ENCODE peak calls at places on chromosome 13, in ten cellular contexts. One of them, this sample, is unnamed.

GRCh38 chr13:59829690-59830089 is 334.0 kb downstream of the DIAPH3 start:
- DNase-seq in skeletal muscle cell: no peak
- DNase-seq in activated naive CD4-positive, alpha-beta T cell treated with anti-CD3 and anti-CD28 coated beads for 36 hours: no peak
- DNase-seq in left cardiac atrium: no peak
- DNase-seq in keratinocyte: no peak
- DNase-seq in activated CD4-positive, alpha-beta T cell treated with anti-CD3 and anti-CD28 coated beads, Interleukin-2, amount 50 U/mL, for 1 hour: no peak
- DNase-seq in progenitor cell of endocrine pancreas: no peak
- DNase-seq in WTC11: no peak
- DNase-seq in psoas muscle: no peak
- DNase-seq in stimulated activated CD8-positive, alpha-beta memory T cell treated with anti-CD3 and anti-CD28 coated beads, Interleukin-15, amount 100 ng/mL, for 48 hours: no peak
- DNase-seq in this sample: no peak

GRCh38 chr13:63307239-63307638 is 1891.6 kb upstream of the PCDH20 start:
- DNase-seq in activated CD4-positive, alpha-beta T cell treated with anti-CD3 and anti-CD28 coated beads, Interleukin-2, amount 50 U/mL, for 1 hour: no peak
- DNase-seq in psoas muscle: no peak
- DNase-seq in stimulated activated CD8-positive, alpha-beta memory T cell treated with anti-CD3 and anti-CD28 coated beads, Interleukin-15, amount 100 ng/mL, for 48 hours: no peak
- DNase-seq in left cardiac atrium: no peak
- DNase-seq in progenitor cell of endocrine pancreas: no peak
- DNase-seq in WTC11: no peak
- DNase-seq in skeletal muscle cell: no peak
- DNase-seq in keratinocyte: no peak
- DNase-seq in activated naive CD4-positive, alpha-beta T cell treated with anti-CD3 and anti-CD28 coated beads for 36 hours: no peak
- DNase-seq in this sample: no peak

GRCh38 chr13:64925284-64925683 is 2304.9 kb downstream of the PCDH9 start:
- DNase-seq in keratinocyte: no peak
- DNase-seq in activated CD4-positive, alpha-beta T cell treated with anti-CD3 and anti-CD28 coated beads, Interleukin-2, amount 50 U/mL, for 1 hour: no peak
- DNase-seq in WTC11: peak
- DNase-seq in stimulated activated CD8-positive, alpha-beta memory T cell treated with anti-CD3 and anti-CD28 coated beads, Interleukin-15, amount 100 ng/mL, for 48 hours: no peak
- DNase-seq in left cardiac atrium: no peak
- DNase-seq in psoas muscle: no peak
- DNase-seq in progenitor cell of endocrine pancreas: peak
- DNase-seq in activated naive CD4-positive, alpha-beta T cell treated with anti-CD3 and anti-CD28 coated beads for 36 hours: no peak
- DNase-seq in skeletal muscle cell: no peak
- DNase-seq in this sample: no peak

GRCh38 chr13:109631069-109631468 is 155.3 kb downstream of the IRS2 start:
- DNase-seq in activated naive CD4-positive, alpha-beta T cell treated with anti-CD3 and anti-CD28 coated beads for 36 hours: no peak
- DNase-seq in keratinocyte: no peak
- DNase-seq in activated CD4-positive, alpha-beta T cell treated with anti-CD3 and anti-CD28 coated beads, Interleukin-2, amount 50 U/mL, for 1 hour: no peak
- DNase-seq in left cardiac atrium: no peak
- DNase-seq in WTC11: no peak
- DNase-seq in skeletal muscle cell: no peak
- DNase-seq in stimulated activated CD8-positive, alpha-beta memory T cell treated with anti-CD3 and anti-CD28 coated beads, Interleukin-15, amount 100 ng/mL, for 48 hours: no peak
- DNase-seq in progenitor cell of endocrine pancreas: no peak
- DNase-seq in psoas muscle: no peak
- DNase-seq in this sample: no peak

GRCh38 chr13:67619987-67620386 is 389.9 kb upstream of the PCDH9 start:
- DNase-seq in stimulated activated CD8-positive, alpha-beta memory T cell treated with anti-CD3 and anti-CD28 coated beads, Interleukin-15, amount 100 ng/mL, for 48 hours: no peak
- DNase-seq in activated naive CD4-positive, alpha-beta T cell treated with anti-CD3 and anti-CD28 coated beads for 36 hours: no peak
- DNase-seq in WTC11: no peak
- DNase-seq in psoas muscle: no peak
- DNase-seq in activated CD4-positive, alpha-beta T cell treated with anti-CD3 and anti-CD28 coated beads, Interleukin-2, amount 50 U/mL, for 1 hour: no peak
- DNase-seq in skeletal muscle cell: peak
- DNase-seq in left cardiac atrium: no peak
- DNase-seq in progenitor cell of endocrine pancreas: no peak
- DNase-seq in keratinocyte: no peak
- DNase-seq in this sample: no peak

GRCh38 chr13:106527806-106528205 is 7.7 kb downstream of the EFNB2 start:
- DNase-seq in skeletal muscle cell: no peak
- DNase-seq in psoas muscle: no peak
- DNase-seq in WTC11: no peak
- DNase-seq in keratinocyte: no peak
- DNase-seq in stimulated activated CD8-positive, alpha-beta memory T cell treated with anti-CD3 and anti-CD28 coated beads, Interleukin-15, amount 100 ng/mL, for 48 hours: no peak
- DNase-seq in left cardiac atrium: no peak
- DNase-seq in activated CD4-positive, alpha-beta T cell treated with anti-CD3 and anti-CD28 coated beads, Interleukin-2, amount 50 U/mL, for 1 hour: no peak
- DNase-seq in activated naive CD4-positive, alpha-beta T cell treated with anti-CD3 and anti-CD28 coated beads for 36 hours: no peak
- DNase-seq in progenitor cell of endocrine pancreas: no peak
- DNase-seq in this sample: no peak

GRCh38 chr13:107138468-107138867 is 570.5 kb upstream of the ARGLU1 start:
- DNase-seq in activated CD4-positive, alpha-beta T cell treated with anti-CD3 and anti-CD28 coated beads, Interleukin-2, amount 50 U/mL, for 1 hour: no peak
- DNase-seq in keratinocyte: no peak
- DNase-seq in skeletal muscle cell: no peak
- DNase-seq in left cardiac atrium: no peak
- DNase-seq in activated naive CD4-positive, alpha-beta T cell treated with anti-CD3 and anti-CD28 coated beads for 36 hours: no peak
- DNase-seq in WTC11: no peak
- DNase-seq in psoas muscle: no peak
- DNase-seq in stimulated activated CD8-positive, alpha-beta memory T cell treated with anti-CD3 and anti-CD28 coated beads, Interleukin-15, amount 100 ng/mL, for 48 hours: no peak
- DNase-seq in progenitor cell of endocrine pancreas: no peak
- DNase-seq in this sample: no peak

GRCh38 chr13:33284016-33284415 is 1.5 kb downstream of the STARD13 start:
- DNase-seq in psoas muscle: no peak
- DNase-seq in left cardiac atrium: no peak
- DNase-seq in activated naive CD4-positive, alpha-beta T cell treated with anti-CD3 and anti-CD28 coated beads for 36 hours: no peak
- DNase-seq in WTC11: no peak
- DNase-seq in stimulated activated CD8-positive, alpha-beta memory T cell treated with anti-CD3 and anti-CD28 coated beads, Interleukin-15, amount 100 ng/mL, for 48 hours: no peak
- DNase-seq in progenitor cell of endocrine pancreas: no peak
- DNase-seq in skeletal muscle cell: no peak
- DNase-seq in activated CD4-positive, alpha-beta T cell treated with anti-CD3 and anti-CD28 coated beads, Interleukin-2, amount 50 U/mL, for 1 hour: no peak
- DNase-seq in keratinocyte: no peak
- DNase-seq in this sample: no peak

GRCh38 chr13:29878101-29878500 is 27.7 kb upstream of the UBL3 start:
- DNase-seq in progenitor cell of endocrine pancreas: no peak
- DNase-seq in activated CD4-positive, alpha-beta T cell treated with anti-CD3 and anti-CD28 coated beads, Interleukin-2, amount 50 U/mL, for 1 hour: no peak
- DNase-seq in keratinocyte: no peak
- DNase-seq in psoas muscle: no peak
- DNase-seq in activated naive CD4-positive, alpha-beta T cell treated with anti-CD3 and anti-CD28 coated beads for 36 hours: no peak
- DNase-seq in WTC11: no peak
- DNase-seq in left cardiac atrium: no peak
- DNase-seq in skeletal muscle cell: no peak
- DNase-seq in stimulated activated CD8-positive, alpha-beta memory T cell treated with anti-CD3 and anti-CD28 coated beads, Interleukin-15, amount 100 ng/mL, for 48 hours: no peak
- DNase-seq in this sample: no peak

GRCh38 chr13:26370495-26370990 is 116.6 kb downstream of the CDK8 start:
- DNase-seq in stimulated activated CD8-positive, alpha-beta memory T cell treated with anti-CD3 and anti-CD28 coated beads, Interleukin-15, amount 100 ng/mL, for 48 hours: no peak
- DNase-seq in activated naive CD4-positive, alpha-beta T cell treated with anti-CD3 and anti-CD28 coated beads for 36 hours: no peak
- DNase-seq in keratinocyte: no peak
- DNase-seq in progenitor cell of endocrine pancreas: no peak
- DNase-seq in left cardiac atrium: no peak
- DNase-seq in psoas muscle: no peak
- DNase-seq in WTC11: no peak
- DNase-seq in skeletal muscle cell: no peak
- DNase-seq in activated CD4-positive, alpha-beta T cell treated with anti-CD3 and anti-CD28 coated beads, Interleukin-2, amount 50 U/mL, for 1 hour: no peak
- DNase-seq in this sample: no peak

GRCh38 chr13:75236774-75237173 is 245.2 kb downstream of the TBC1D4 start:
- DNase-seq in keratinocyte: no peak
- DNase-seq in WTC11: no peak
- DNase-seq in left cardiac atrium: no peak
- DNase-seq in activated naive CD4-positive, alpha-beta T cell treated with anti-CD3 and anti-CD28 coated beads for 36 hours: no peak
- DNase-seq in activated CD4-positive, alpha-beta T cell treated with anti-CD3 and anti-CD28 coated beads, Interleukin-2, amount 50 U/mL, for 1 hour: no peak
- DNase-seq in progenitor cell of endocrine pancreas: no peak
- DNase-seq in skeletal muscle cell: no peak
- DNase-seq in stimulated activated CD8-positive, alpha-beta memory T cell treated with anti-CD3 and anti-CD28 coated beads, Interleukin-15, amount 100 ng/mL, for 48 hours: no peak
- DNase-seq in psoas muscle: no peak
- DNase-seq in this sample: no peak

GRCh38 chr13:105272660-105273631 is 1262.5 kb downstream of the EFNB2 start:
- DNase-seq in skeletal muscle cell: no peak
- DNase-seq in progenitor cell of endocrine pancreas: no peak
- DNase-seq in activated CD4-positive, alpha-beta T cell treated with anti-CD3 and anti-CD28 coated beads, Interleukin-2, amount 50 U/mL, for 1 hour: no peak
- DNase-seq in WTC11: no peak
- DNase-seq in keratinocyte: no peak
- DNase-seq in psoas muscle: no peak
- DNase-seq in activated naive CD4-positive, alpha-beta T cell treated with anti-CD3 and anti-CD28 coated beads for 36 hours: no peak
- DNase-seq in stimulated activated CD8-positive, alpha-beta memory T cell treated with anti-CD3 and anti-CD28 coated beads, Interleukin-15, amount 100 ng/mL, for 48 hours: no peak
- DNase-seq in left cardiac atrium: no peak
- DNase-seq in this sample: no peak